ENCODE peak calls at places on chromosomes 13 and 19, in seven cellular contexts. V is MM.1S, O is WERI-Rb-1, F is heart left ventricle, I is Caco-2, Y is Peyer's patch, U is brain microvascular endothelial cell. T is an unnamed sample. For H3K27me3, the result is how much of the 10 kb centered on the place peaks cover.

GRCh38 chr19:39696418-39696817 is 7.9 kb upstream of the LGALS14 start:
- DNase-seq in V (no peak), O (no peak), F (no peak), I (no peak), Y (no peak), U (no peak), T (no peak)

GRCh38 chr13:52961196-52961845 is 67.3 kb upstream of the OLFM4 start:
- DNase-seq in V (no peak), O (no peak), F (no peak), I (no peak), Y (no peak), U (no peak), T (no peak)

GRCh38 chr13:30355405-30355741 is 48.0 kb upstream of the KATNAL1 start:
- DNase-seq in V (no peak), O (peak), F (peak), I (no peak), Y (peak), U (no peak), T (peak)

GRCh38 chr13:88627071-88627470 is 955.9 kb downstream of the SLITRK5 start:
- DNase-seq in V (no peak), O (no peak), F (no peak), I (no peak), Y (no peak), U (no peak), T (no peak)

GRCh38 chr19:30371960-30372824 is at the start of gene ZNF536:
- DNase-seq in V (no peak), O (no peak), F (no peak), I (no peak), Y (no peak), U (no peak), T (no peak)

GRCh38 chr19:57587529-57587928 is 3.6 kb downstream of the ZIK1 start:
- DNase-seq in V (no peak), O (no peak), F (no peak), I (no peak), Y (no peak), U (peak), T (no peak)

GRCh38 chr13:33487575-33488243 is 202.2 kb upstream of the STARD13 start:
- DNase-seq in V (peak), O (no peak), F (no peak), I (no peak), Y (no peak), U (no peak), T (no peak)

GRCh38 chr13:75334634-75335447 is 147.1 kb downstream of the TBC1D4 start:
- DNase-seq in V (no peak), O (no peak), F (no peak), I (no peak), Y (no peak), U (no peak), T (no peak)

GRCh38 chr19:16371540-16371986 is 46.9 kb downstream of the KLF2 start:
- DNase-seq in V (peak), O (no peak), F (peak), I (no peak), Y (peak), U (no peak), T (peak)

GRCh38 chr13:37427843-37428494 is 170.6 kb downstream of the POSTN start:
- DNase-seq in V (no peak), O (no peak), F (no peak), I (no peak), Y (no peak), U (no peak), T (no peak)

GRCh38 chr13:48110930-48111721 is 16.2 kb upstream of the MED4 start:
- DNase-seq in V (no peak), O (no peak), F (peak), I (no peak), Y (no peak), U (no peak), T (no peak)

GRCh38 chr19:37997911-37998344 is 90.9 kb downstream of the SIPA1L3 start:
- DNase-seq in V (no peak), O (no peak), F (no peak), I (no peak), Y (no peak), U (peak), T (no peak)

GRCh38 chr19:17539288-17540117 is 15.9 kb upstream of the COLGALT1 start:
- DNase-seq in V (peak), O (peak), F (peak), I (peak), Y (peak), U (peak), T (peak)

GRCh38 chr19:49916839-49917733 is 11.9 kb upstream of the ATF5 start:
- DNase-seq in V (no peak), O (no peak), F (no peak), I (no peak), Y (no peak), U (no peak), T (no peak)

GRCh38 chr19:48873476-48874308 is 1.5 kb downstream of the PPP1R15A start:
- DNase-seq in V (no peak), O (no peak), F (no peak), I (peak), Y (no peak), U (no peak), T (no peak)

GRCh38 chr19:38142176-38143035 is 81.6 kb downstream of the DPF1 start:
- DNase-seq in V (no peak), O (peak), F (peak), I (peak), Y (peak), U (peak), T (no peak)

GRCh38 chr19:3976495-3977241 is 5.8 kb upstream of the DAPK3 start:
- DNase-seq in V (no peak), O (no peak), F (peak), I (no peak), Y (no peak), U (no peak), T (no peak)

GRCh38 chr19:48844472-48844871 is 8.2 kb upstream of the HSD17B14 start:
- DNase-seq in V (no peak), O (no peak), F (no peak), I (peak), Y (no peak), U (no peak), T (no peak)

GRCh38 chr19:8654591-8655339 is 24.3 kb downstream of the NFILZ start:
- DNase-seq in V (peak), O (peak), F (peak), I (peak), Y (peak), U (no peak), T (peak)

GRCh38 chr13:99417821-99418662 is 83.2 kb upstream of the TM9SF2 start:
- DNase-seq in V (no peak), O (peak), F (no peak), I (no peak), Y (peak), U (no peak), T (no peak)

GRCh38 chr13:73056054-73056962 is 2.5 kb upstream of the KLF5 start:
- DNase-seq in V (no peak), O (no peak), F (no peak), I (no peak), Y (no peak), U (peak), T (no peak)

GRCh38 chr13:93547886-93548285 is 321.3 kb downstream of the GPC6 start:
- DNase-seq in V (no peak), O (no peak), F (no peak), I (no peak), Y (no peak), U (no peak), T (no peak)

GRCh38 chr13:99380921-99381645 is 73.9 kb upstream of the GPR183 start:
- DNase-seq in V (no peak), O (no peak), F (no peak), I (no peak), Y (peak), U (no peak), T (no peak)

GRCh38 chr13:93529961-93530360 is 303.4 kb downstream of the GPC6 start:
- DNase-seq in V (no peak), O (no peak), F (no peak), I (no peak), Y (no peak), U (no peak), T (no peak)

GRCh38 chr13:33123066-33123940 is 107.1 kb downstream of the KL start:
- DNase-seq in V (no peak), O (no peak), F (peak), I (no peak), Y (peak), U (no peak), T (no peak)

GRCh38 chr19:36213793-36214387 is 575 bp downstream of the ZNF565 start:
- DNase-seq in V (no peak), O (peak), F (peak), I (no peak), Y (no peak), U (peak), T (no peak)

GRCh38 chr13:77969299-77969698 is 50.7 kb upstream of the EDNRB start:
- DNase-seq in V (no peak), O (no peak), F (no peak), I (no peak), Y (no peak), U (no peak), T (no peak)

GRCh38 chr19:42151735-42152134 is 19.5 kb upstream of the POU2F2 start:
- DNase-seq in V (no peak), O (no peak), F (no peak), I (no peak), Y (no peak), U (no peak), T (no peak)

GRCh38 chr13:40598599-40598998 is 67.8 kb downstream of the FOXO1 start:
- DNase-seq in V (no peak), O (no peak), F (no peak), I (no peak), Y (no peak), U (no peak), T (no peak)

GRCh38 chr13:100128373-100128772 is 39.5 kb downstream of the PCCA start:
- DNase-seq in V (no peak), O (no peak), F (no peak), I (no peak), Y (no peak), U (peak), T (no peak)

GRCh38 chr19:29545866-29546582 is 20.2 kb downstream of the VSTM2B start:
- DNase-seq in V (no peak), O (no peak), F (no peak), I (no peak), Y (peak), U (no peak), T (no peak)

GRCh38 chr19:20333508-20333907 is 166.5 kb downstream of the ZNF486 start:
- DNase-seq in V (no peak), O (no peak), F (no peak), I (no peak), Y (no peak), U (no peak), T (no peak)

GRCh38 chr13:23541221-23541620 is 29.0 kb upstream of the TNFRSF19 start:
- DNase-seq in V (no peak), O (no peak), F (no peak), I (no peak), Y (no peak), U (no peak), T (no peak)

DNA sequence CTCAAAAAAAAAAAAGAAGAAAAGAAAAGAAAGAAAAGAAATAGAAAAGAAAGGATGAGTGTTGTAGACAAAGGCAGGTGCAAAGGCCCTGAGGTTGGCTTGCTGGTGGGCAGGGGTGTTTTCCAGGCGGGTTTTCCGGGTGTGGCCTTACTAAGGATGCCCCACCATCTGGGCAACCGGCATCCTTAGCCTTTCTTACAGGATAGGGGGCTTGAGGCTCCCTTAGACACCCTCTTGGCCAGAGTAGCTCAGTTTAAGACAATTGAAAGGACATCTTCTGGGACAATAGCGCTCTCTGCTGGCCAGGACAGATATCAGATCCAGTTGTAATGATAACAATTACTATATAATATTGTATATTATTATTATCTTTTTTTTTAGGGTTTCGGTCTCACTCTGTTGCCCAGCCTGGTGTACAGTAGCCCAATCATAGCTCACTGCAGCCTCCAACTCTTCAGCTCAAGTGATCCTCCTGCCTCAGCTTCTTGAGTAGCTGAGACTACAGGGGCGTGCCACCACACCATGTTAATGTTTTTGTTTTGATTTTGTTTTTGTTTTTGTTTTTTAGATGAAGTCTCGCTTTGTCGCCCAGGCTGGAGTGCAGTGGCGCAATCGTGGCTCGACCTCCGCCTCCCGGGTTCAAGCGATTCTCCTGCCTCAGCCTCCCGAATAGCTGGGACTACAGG is 1.4 kb upstream of the QTRT1 start:
- DNase-seq in V (peak), O (peak), F (no peak), I (peak), Y (peak), U (peak), T (no peak)
- TF ChIP-seq CTCF in V (peak), O (peak), F (peak), I (peak), Y (peak), U (peak), T (peak)

DNA sequence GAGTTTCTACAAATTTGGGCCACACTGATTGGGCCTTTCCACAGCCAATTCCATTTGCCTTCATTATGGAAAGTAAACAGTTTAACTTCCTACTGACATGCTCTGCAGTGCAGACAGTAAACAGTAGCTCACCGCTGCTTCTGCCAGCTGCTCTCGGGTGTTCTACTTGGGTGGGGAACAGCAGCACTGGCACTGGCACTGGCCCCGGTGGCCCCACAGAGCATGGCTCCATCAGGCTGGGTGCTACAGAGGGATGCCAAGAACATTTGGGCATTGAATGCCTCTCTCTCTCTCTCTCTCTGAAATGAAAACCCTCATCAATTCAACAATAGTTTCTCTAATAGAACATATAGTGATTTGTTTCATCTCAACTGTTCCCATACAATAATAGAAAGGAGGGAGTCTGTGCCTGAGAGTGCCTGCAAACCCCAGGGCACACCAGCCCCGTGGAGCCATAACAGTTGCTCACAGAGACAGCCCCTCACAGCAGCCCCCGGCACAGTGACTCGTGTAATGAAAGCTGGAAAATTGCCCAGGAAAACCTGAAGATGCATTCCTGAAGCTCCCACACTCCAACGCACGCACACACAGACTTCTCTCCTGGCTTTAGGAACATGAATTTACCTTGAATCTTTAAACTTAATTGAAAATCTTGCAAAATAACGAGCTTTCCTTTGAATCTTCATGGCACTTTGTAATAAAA is 38.2 kb upstream of the GJB6 start:
- DNase-seq in V (no peak), O (no peak), F (no peak), I (no peak), Y (no peak), U (no peak), T (no peak)
- H3K27me3 ChIP-seq in V (under half), O (half or more), F (under half), I (under half), Y (under half), U (under half), T (under half)

GRCh38 chr13:50248537-50249521 is 233.6 kb downstream of the KCNRG start:
- DNase-seq in V (no peak), O (no peak), F (no peak), I (no peak), Y (no peak), U (no peak), T (no peak)
- TF ChIP-seq CTCF in V (no peak), O (no peak), F (no peak), I (no peak), Y (no peak), U (peak), T (no peak)

GRCh38 chr19:51544038-51544437 is 12.6 kb upstream of the SIGLEC6 start:
- DNase-seq in V (no peak), O (no peak), F (no peak), I (no peak), Y (no peak), U (no peak), T (no peak)

GRCh38 chr19:51542699-51543098 is 11.2 kb upstream of the SIGLEC6 start:
- DNase-seq in V (no peak), O (no peak), F (no peak), I (no peak), Y (no peak), U (no peak), T (no peak)

GRCh38 chr19:51541458-51542357 is 10.2 kb upstream of the SIGLEC6 start:
- DNase-seq in V (no peak), O (no peak), F (no peak), I (no peak), Y (no peak), U (no peak), T (no peak)

GRCh38 chr19:51535535-51535934 is 4.1 kb upstream of the SIGLEC6 start:
- DNase-seq in V (no peak), O (no peak), F (no peak), I (no peak), Y (no peak), U (no peak), T (no peak)

GRCh38 chr19:51539821-51540366 is 8.4 kb upstream of the SIGLEC6 start:
- DNase-seq in V (no peak), O (no peak), F (no peak), I (no peak), Y (no peak), U (no peak), T (no peak)
- H3K27me3 ChIP-seq in V (under half), O (half or more), F (under half), I (under half), Y (under half), U (under half), T (under half)

GRCh38 chr13:59477011-59477410 is 686.7 kb downstream of the DIAPH3 start:
- DNase-seq in V (no peak), O (peak), F (no peak), I (no peak), Y (no peak), U (no peak), T (no peak)
- TF ChIP-seq CTCF in V (no peak), O (peak), F (no peak), I (peak), Y (no peak), U (peak), T (peak)

GRCh38 chr19:12828494-12828893 is 5.9 kb downstream of the RTBDN start:
- DNase-seq in V (no peak), O (peak), F (no peak), I (peak), Y (peak), U (no peak), T (no peak)
- H3K27me3 ChIP-seq in V (half or more), O (under half), F (half or more), I (under half), Y (under half), U (under half), T (under half)

GRCh38 chr13:110867380-110867779 is 47.5 kb downstream of the ANKRD10 start:
- DNase-seq in V (no peak), O (no peak), F (no peak), I (no peak), Y (no peak), U (no peak), T (no peak)

GRCh38 chr13:110868631-110869165 is 46.2 kb downstream of the ANKRD10 start:
- DNase-seq in V (no peak), O (no peak), F (no peak), I (no peak), Y (no peak), U (no peak), T (no peak)

GRCh38 chr13:110869231-110869804 is 45.6 kb downstream of the ANKRD10 start:
- DNase-seq in V (no peak), O (no peak), F (no peak), I (no peak), Y (no peak), U (no peak), T (no peak)

GRCh38 chr13:110872034-110872767 is 42.7 kb downstream of the ANKRD10 start:
- DNase-seq in V (no peak), O (no peak), F (no peak), I (no peak), Y (no peak), U (no peak), T (no peak)

GRCh38 chr13:110869805-110870706 is 44.8 kb downstream of the ANKRD10 start:
- DNase-seq in V (no peak), O (no peak), F (peak), I (peak), Y (peak), U (peak), T (no peak)
- TF ChIP-seq CTCF in V (no peak), O (no peak), F (no peak), I (no peak), Y (no peak), U (peak), T (no peak)

DNA sequence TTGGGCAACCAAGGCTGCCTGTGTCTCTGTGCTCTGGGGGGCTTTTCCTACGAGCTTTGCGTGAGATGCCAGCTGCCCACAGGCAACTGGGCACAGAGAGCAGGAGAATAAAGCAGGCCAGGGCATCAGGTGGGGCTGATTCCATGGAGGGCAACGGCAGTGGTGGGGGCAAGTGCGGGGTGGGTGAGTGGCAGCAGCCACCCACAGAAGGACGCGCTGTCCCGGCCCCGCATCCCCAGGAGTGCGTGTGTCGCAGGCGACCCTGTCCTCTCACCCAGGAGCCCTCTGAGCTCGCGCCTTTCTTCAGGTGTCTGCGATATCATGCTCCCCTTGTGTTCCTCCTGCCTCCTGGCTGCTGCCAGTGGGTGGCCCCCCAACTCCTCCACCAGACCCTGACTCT is 67.4 kb downstream of the MCF2L start:
- DNase-seq in V (no peak), O (no peak), F (no peak), I (no peak), Y (no peak), U (no peak), T (no peak)
- H3K27me3 ChIP-seq in V (half or more), O (under half), F (under half), I (under half), Y (under half), U (under half), T (under half)

GRCh38 chr13:54185785-54186184 is 1157.2 kb downstream of the OLFM4 start:
- DNase-seq in V (no peak), O (peak), F (no peak), I (no peak), Y (no peak), U (no peak), T (no peak)
- TF ChIP-seq CTCF in V (no peak), O (no peak), F (no peak), I (peak), Y (no peak), U (no peak), T (no peak)